ENCODE peak calls at places on chromosomes 5 and 9, in ten cellular contexts. One of them, this sample, is unnamed.
A peak's percentile ranks its signal among the peaks of the same experiment; 100 is the strongest.

GRCh38 chr9:138022121-138022741 is 144.6 kb downstream of the CACNA1B start:
- DNase-seq in colonic mucosa: no peak
- DNase-seq in BE2C: no peak
- DNase-seq in ovary: no peak
- DNase-seq in HCT116: peak; percentile 40
- DNase-seq in tibial nerve: no peak
- DNase-seq in iPS DF 6.9: peak; percentile 55
- DNase-seq in CD8-positive, alpha-beta T cell: no peak
- DNase-seq in GM23248: peak; percentile 21
- DNase-seq in heart left ventricle: peak; percentile 50
- DNase-seq in this sample: peak; percentile 70

GRCh38 chr5:103272377-103272776 is 13.8 kb downstream of the MACIR start:
- DNase-seq in colonic mucosa: no peak
- DNase-seq in BE2C: no peak
- DNase-seq in ovary: no peak
- DNase-seq in HCT116: no peak
- DNase-seq in tibial nerve: no peak
- DNase-seq in iPS DF 6.9: no peak
- DNase-seq in CD8-positive, alpha-beta T cell: no peak
- DNase-seq in GM23248: no peak
- DNase-seq in heart left ventricle: no peak
- DNase-seq in this sample: no peak

GRCh38 chr5:90479611-90480385 is 5.1 kb downstream of the POLR3G start:
- DNase-seq in colonic mucosa: no peak
- DNase-seq in BE2C: no peak
- DNase-seq in ovary: no peak
- DNase-seq in HCT116: no peak
- DNase-seq in tibial nerve: no peak
- DNase-seq in iPS DF 6.9: no peak
- DNase-seq in CD8-positive, alpha-beta T cell: no peak
- DNase-seq in GM23248: peak; percentile 58
- DNase-seq in heart left ventricle: no peak
- DNase-seq in this sample: no peak

GRCh38 chr9:69745716-69746538 is 13.9 kb downstream of the PTAR1 start:
- DNase-seq in colonic mucosa: no peak
- DNase-seq in BE2C: peak; percentile 16
- DNase-seq in ovary: no peak
- DNase-seq in HCT116: no peak
- DNase-seq in tibial nerve: no peak
- DNase-seq in iPS DF 6.9: no peak
- DNase-seq in CD8-positive, alpha-beta T cell: no peak
- DNase-seq in GM23248: peak; percentile 57
- DNase-seq in heart left ventricle: no peak
- DNase-seq in this sample: no peak

GRCh38 chr9:79615038-79615437 is 43.3 kb downstream of the TLE4 start:
- DNase-seq in colonic mucosa: no peak
- DNase-seq in BE2C: peak; percentile 70
- DNase-seq in ovary: no peak
- DNase-seq in HCT116: no peak
- DNase-seq in tibial nerve: no peak
- DNase-seq in iPS DF 6.9: no peak
- DNase-seq in CD8-positive, alpha-beta T cell: no peak
- DNase-seq in GM23248: no peak
- DNase-seq in heart left ventricle: no peak
- DNase-seq in this sample: no peak

GRCh38 chr5:32044904-32045303 is 129.2 kb downstream of the GOLPH3 start:
- DNase-seq in colonic mucosa: no peak
- DNase-seq in BE2C: no peak
- DNase-seq in ovary: no peak
- DNase-seq in HCT116: no peak
- DNase-seq in tibial nerve: no peak
- DNase-seq in iPS DF 6.9: no peak
- DNase-seq in CD8-positive, alpha-beta T cell: no peak
- DNase-seq in GM23248: peak; percentile 67
- DNase-seq in heart left ventricle: no peak
- DNase-seq in this sample: no peak

GRCh38 chr5:120093178-120093577 is 370.9 kb upstream of the PRR16 start:
- DNase-seq in colonic mucosa: no peak
- DNase-seq in BE2C: no peak
- DNase-seq in ovary: no peak
- DNase-seq in HCT116: no peak
- DNase-seq in tibial nerve: no peak
- DNase-seq in iPS DF 6.9: peak; percentile 5
- DNase-seq in CD8-positive, alpha-beta T cell: no peak
- DNase-seq in GM23248: no peak
- DNase-seq in heart left ventricle: no peak
- DNase-seq in this sample: no peak

GRCh38 chr9:109092051-109092580 is 27.6 kb downstream of the TMEM245 start:
- DNase-seq in colonic mucosa: no peak
- DNase-seq in BE2C: no peak
- DNase-seq in ovary: no peak
- DNase-seq in HCT116: no peak
- DNase-seq in tibial nerve: no peak
- DNase-seq in iPS DF 6.9: no peak
- DNase-seq in CD8-positive, alpha-beta T cell: no peak
- DNase-seq in GM23248: no peak
- DNase-seq in heart left ventricle: no peak
- DNase-seq in this sample: no peak

GRCh38 chr5:57221049-57221568 is 47.2 kb downstream of the GPBP1 start:
- DNase-seq in colonic mucosa: no peak
- DNase-seq in BE2C: no peak
- DNase-seq in ovary: no peak
- DNase-seq in HCT116: peak; percentile 35
- DNase-seq in tibial nerve: no peak
- DNase-seq in iPS DF 6.9: peak; percentile 22
- DNase-seq in CD8-positive, alpha-beta T cell: no peak
- DNase-seq in GM23248: peak; percentile 60
- DNase-seq in heart left ventricle: no peak
- DNase-seq in this sample: no peak

GRCh38 chr5:172216345-172216744 is 22.4 kb downstream of the EFCAB9 start:
- DNase-seq in colonic mucosa: no peak
- DNase-seq in BE2C: no peak
- DNase-seq in ovary: no peak
- DNase-seq in HCT116: no peak
- DNase-seq in tibial nerve: no peak
- DNase-seq in iPS DF 6.9: no peak
- DNase-seq in CD8-positive, alpha-beta T cell: no peak
- DNase-seq in GM23248: no peak
- DNase-seq in heart left ventricle: no peak
- DNase-seq in this sample: no peak

GRCh38 chr9:113184509-113184908 is 33.7 kb downstream of the SLC31A2 start:
- DNase-seq in colonic mucosa: no peak
- DNase-seq in BE2C: no peak
- DNase-seq in ovary: no peak
- DNase-seq in HCT116: no peak
- DNase-seq in tibial nerve: no peak
- DNase-seq in iPS DF 6.9: no peak
- DNase-seq in CD8-positive, alpha-beta T cell: no peak
- DNase-seq in GM23248: peak; percentile 73
- DNase-seq in heart left ventricle: no peak
- DNase-seq in this sample: no peak

GRCh38 chr5:38598994-38599611 is 42.7 kb upstream of the LIFR start:
- DNase-seq in colonic mucosa: no peak
- DNase-seq in BE2C: no peak
- DNase-seq in ovary: no peak
- DNase-seq in HCT116: peak; percentile 42
- DNase-seq in tibial nerve: no peak
- DNase-seq in iPS DF 6.9: no peak
- DNase-seq in CD8-positive, alpha-beta T cell: no peak
- DNase-seq in GM23248: peak; percentile 86
- DNase-seq in heart left ventricle: no peak
- DNase-seq in this sample: no peak

GRCh38 chr9:90967171-90967570 is 165.6 kb downstream of the SYK start:
- DNase-seq in colonic mucosa: no peak
- DNase-seq in BE2C: no peak
- DNase-seq in ovary: no peak
- DNase-seq in HCT116: no peak
- DNase-seq in tibial nerve: no peak
- DNase-seq in iPS DF 6.9: no peak
- DNase-seq in CD8-positive, alpha-beta T cell: no peak
- DNase-seq in GM23248: no peak
- DNase-seq in heart left ventricle: no peak
- DNase-seq in this sample: no peak

GRCh38 chr5:39732166-39732565 is 307.4 kb upstream of the DAB2 start:
- DNase-seq in colonic mucosa: no peak
- DNase-seq in BE2C: no peak
- DNase-seq in ovary: no peak
- DNase-seq in HCT116: no peak
- DNase-seq in tibial nerve: no peak
- DNase-seq in iPS DF 6.9: no peak
- DNase-seq in CD8-positive, alpha-beta T cell: no peak
- DNase-seq in GM23248: no peak
- DNase-seq in heart left ventricle: no peak
- DNase-seq in this sample: no peak
- H3K4me1 ChIP-seq in colonic mucosa: no peaks in the 10 kb centered on the region
- H3K4me1 ChIP-seq in BE2C: no peaks in the 10 kb centered on the region
- H3K4me1 ChIP-seq in ovary: no peaks in the 10 kb centered on the region
- H3K4me1 ChIP-seq in HCT116: no peaks in the 10 kb centered on the region
- H3K4me1 ChIP-seq in tibial nerve: no peaks in the 10 kb centered on the region
- H3K4me1 ChIP-seq in iPS DF 6.9: no peaks in the 10 kb centered on the region
- H3K4me1 ChIP-seq in CD8-positive, alpha-beta T cell: no peaks in the 10 kb centered on the region
- H3K4me1 ChIP-seq in GM23248: no peaks in the 10 kb centered on the region
- H3K4me1 ChIP-seq in heart left ventricle: no peaks in the 10 kb centered on the region
- H3K4me1 ChIP-seq in this sample: no peaks in the 10 kb centered on the region

GRCh38 chr9:131194767-131195166 is 69.4 kb downstream of the NUP214 start:
- DNase-seq in colonic mucosa: no peak
- DNase-seq in BE2C: no peak
- DNase-seq in ovary: no peak
- DNase-seq in HCT116: no peak
- DNase-seq in tibial nerve: no peak
- DNase-seq in iPS DF 6.9: no peak
- DNase-seq in CD8-positive, alpha-beta T cell: no peak
- DNase-seq in GM23248: no peak
- DNase-seq in heart left ventricle: no peak
- DNase-seq in this sample: no peak

GRCh38 chr9:131190191-131190590 is 64.8 kb downstream of the NUP214 start:
- DNase-seq in colonic mucosa: no peak
- DNase-seq in BE2C: no peak
- DNase-seq in ovary: no peak
- DNase-seq in HCT116: no peak
- DNase-seq in tibial nerve: no peak
- DNase-seq in iPS DF 6.9: no peak
- DNase-seq in CD8-positive, alpha-beta T cell: no peak
- DNase-seq in GM23248: no peak
- DNase-seq in heart left ventricle: no peak
- DNase-seq in this sample: no peak

GRCh38 chr9:131191857-131192256 is 66.5 kb downstream of the NUP214 start:
- DNase-seq in colonic mucosa: no peak
- DNase-seq in BE2C: no peak
- DNase-seq in ovary: no peak
- DNase-seq in HCT116: no peak
- DNase-seq in tibial nerve: no peak
- DNase-seq in iPS DF 6.9: no peak
- DNase-seq in CD8-positive, alpha-beta T cell: no peak
- DNase-seq in GM23248: no peak
- DNase-seq in heart left ventricle: no peak
- DNase-seq in this sample: no peak

GRCh38 chr9:131188986-131189385 is 63.6 kb downstream of the NUP214 start:
- DNase-seq in colonic mucosa: no peak
- DNase-seq in BE2C: no peak
- DNase-seq in ovary: no peak
- DNase-seq in HCT116: no peak
- DNase-seq in tibial nerve: no peak
- DNase-seq in iPS DF 6.9: no peak
- DNase-seq in CD8-positive, alpha-beta T cell: no peak
- DNase-seq in GM23248: no peak
- DNase-seq in heart left ventricle: no peak
- DNase-seq in this sample: no peak

GRCh38 chr9:131193051-131193450 is 67.7 kb downstream of the NUP214 start:
- DNase-seq in colonic mucosa: no peak
- DNase-seq in BE2C: no peak
- DNase-seq in ovary: no peak
- DNase-seq in HCT116: no peak
- DNase-seq in tibial nerve: no peak
- DNase-seq in iPS DF 6.9: no peak
- DNase-seq in CD8-positive, alpha-beta T cell: no peak
- DNase-seq in GM23248: no peak
- DNase-seq in heart left ventricle: no peak
- DNase-seq in this sample: no peak
- H3K36me3 ChIP-seq in colonic mucosa: peaks cover 5% of the 10 kb centered on the region
- H3K36me3 ChIP-seq in BE2C: peaks cover 59% of the 10 kb centered on the region
- H3K36me3 ChIP-seq in ovary: no peaks in the 10 kb centered on the region
- H3K36me3 ChIP-seq in HCT116: peaks cover 48% of the 10 kb centered on the region
- H3K36me3 ChIP-seq in tibial nerve: no peaks in the 10 kb centered on the region
- H3K36me3 ChIP-seq in iPS DF 6.9: peaks cover 11% of the 10 kb centered on the region
- H3K36me3 ChIP-seq in CD8-positive, alpha-beta T cell: peaks cover 33% of the 10 kb centered on the region
- H3K36me3 ChIP-seq in GM23248: peaks cover 52% of the 10 kb centered on the region
- H3K36me3 ChIP-seq in heart left ventricle: peaks cover 98% of the 10 kb centered on the region
- H3K36me3 ChIP-seq in this sample: peaks cover 78% of the 10 kb centered on the region

GRCh38 chr9:22068369-22068768 is 59.3 kb upstream of the CDKN2B start:
- DNase-seq in colonic mucosa: no peak
- DNase-seq in BE2C: no peak
- DNase-seq in ovary: no peak
- DNase-seq in HCT116: no peak
- DNase-seq in tibial nerve: no peak
- DNase-seq in iPS DF 6.9: no peak
- DNase-seq in CD8-positive, alpha-beta T cell: no peak
- DNase-seq in GM23248: no peak
- DNase-seq in heart left ventricle: no peak
- DNase-seq in this sample: no peak

GRCh38 chr9:22078081-22078480 is 69.0 kb upstream of the CDKN2B start:
- DNase-seq in colonic mucosa: no peak
- DNase-seq in BE2C: no peak
- DNase-seq in ovary: no peak
- DNase-seq in HCT116: no peak
- DNase-seq in tibial nerve: no peak
- DNase-seq in iPS DF 6.9: no peak
- DNase-seq in CD8-positive, alpha-beta T cell: no peak
- DNase-seq in GM23248: no peak
- DNase-seq in heart left ventricle: no peak
- DNase-seq in this sample: no peak

GRCh38 chr9:22073349-22073748 is 64.2 kb upstream of the CDKN2B start:
- DNase-seq in colonic mucosa: no peak
- DNase-seq in BE2C: no peak
- DNase-seq in ovary: no peak
- DNase-seq in HCT116: no peak
- DNase-seq in tibial nerve: no peak
- DNase-seq in iPS DF 6.9: no peak
- DNase-seq in CD8-positive, alpha-beta T cell: no peak
- DNase-seq in GM23248: no peak
- DNase-seq in heart left ventricle: no peak
- DNase-seq in this sample: no peak
- H3K4me3 ChIP-seq in colonic mucosa: no peak overlapping the region
- H3K4me3 ChIP-seq in BE2C: no peak overlapping the region
- H3K4me3 ChIP-seq in ovary: no peak overlapping the region
- H3K4me3 ChIP-seq in HCT116: no peak overlapping the region
- H3K4me3 ChIP-seq in tibial nerve: no peak overlapping the region
- H3K4me3 ChIP-seq in iPS DF 6.9: no peak overlapping the region
- H3K4me3 ChIP-seq in CD8-positive, alpha-beta T cell: no peak overlapping the region
- H3K4me3 ChIP-seq in GM23248: no peak overlapping the region
- H3K4me3 ChIP-seq in heart left ventricle: no peak overlapping the region
- H3K4me3 ChIP-seq in this sample: no peak overlapping the region

DNA sequence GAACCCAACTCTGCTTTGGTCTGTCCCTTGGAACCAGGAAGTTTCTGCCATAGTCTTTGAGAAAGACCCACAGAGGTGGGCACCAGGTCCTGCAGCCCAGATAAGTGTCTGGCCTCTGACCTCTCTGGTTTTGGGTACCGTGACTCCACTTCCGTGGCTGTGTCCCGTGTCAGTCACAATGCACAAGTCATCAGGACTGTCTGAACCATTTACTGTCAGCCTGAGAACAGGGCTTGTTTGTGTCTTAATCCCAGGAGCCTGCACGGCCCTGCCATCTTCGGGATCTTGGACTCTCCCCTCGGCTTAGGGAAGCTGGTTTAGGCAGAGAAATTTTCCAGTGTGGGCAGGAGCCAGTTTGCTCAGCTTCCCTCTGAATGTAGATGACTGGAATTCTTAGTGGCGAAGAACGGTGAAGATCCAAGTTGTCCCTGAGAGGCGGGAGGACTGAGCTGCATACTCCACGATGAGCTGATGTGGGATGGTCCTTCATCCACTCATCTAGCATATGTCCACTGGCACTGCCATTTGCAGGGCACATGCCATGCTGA is 12.0 kb downstream of the GSN start:
- DNase-seq in colonic mucosa: no peak
- DNase-seq in BE2C: no peak
- DNase-seq in ovary: no peak
- DNase-seq in HCT116: no peak
- DNase-seq in tibial nerve: peak; percentile 13
- DNase-seq in iPS DF 6.9: no peak
- DNase-seq in CD8-positive, alpha-beta T cell: no peak
- DNase-seq in GM23248: no peak
- DNase-seq in heart left ventricle: no peak
- DNase-seq in this sample: no peak
- H3K4me1 ChIP-seq in colonic mucosa: peaks cover 43% of the 10 kb centered on the region
- H3K4me1 ChIP-seq in BE2C: no peaks in the 10 kb centered on the region
- H3K4me1 ChIP-seq in ovary: peaks cover 45% of the 10 kb centered on the region
- H3K4me1 ChIP-seq in HCT116: peaks cover 73% of the 10 kb centered on the region
- H3K4me1 ChIP-seq in tibial nerve: peaks cover 96% of the 10 kb centered on the region
- H3K4me1 ChIP-seq in iPS DF 6.9: peaks cover 2% of the 10 kb centered on the region
- H3K4me1 ChIP-seq in CD8-positive, alpha-beta T cell: no peaks in the 10 kb centered on the region
- H3K4me1 ChIP-seq in GM23248: peaks cover 79% of the 10 kb centered on the region
- H3K4me1 ChIP-seq in heart left ventricle: peaks cover 96% of the 10 kb centered on the region
- H3K4me1 ChIP-seq in this sample: peaks cover 81% of the 10 kb centered on the region